ENCODE peak calls at places on chromosomes 3 and 15, in seven cellular contexts. B is Peyer's patch, T is GM12878, P is stomach, I is endothelial cell of umbilical vein, X is H54, A is IMR-90. H is an unnamed sample.

GRCh38 chr15:76334438-76335004 is 2.1 kb upstream of the ISL2 start:
- DNase-seq in B (no peak), T (no peak), P (no peak), I (no peak), X (no peak), A (no peak), H (no peak)

GRCh38 chr3:11769704-11770103 is 77.0 kb downstream of the TAMM41 start:
- DNase-seq in B (no peak), T (no peak), P (no peak), I (no peak), X (no peak), A (no peak), H (no peak)

GRCh38 chr3:158471639-158472294 is 99.2 kb upstream of the MLF1 start:
- DNase-seq in B (no peak), T (no peak), P (no peak), I (peak; percentile 94), X (peak; percentile 3), A (peak; percentile 97), H (no peak)

GRCh38 chr3:73580343-73580742 is 44.4 kb downstream of the PDZRN3 start:
- DNase-seq in B (no peak), T (no peak), P (no peak), I (no peak), X (no peak), A (peak; percentile 100), H (no peak)

GRCh38 chr3:123094914-123095313 is 28.1 kb downstream of the PDIA5 start:
- DNase-seq in B (no peak), T (no peak), P (no peak), I (no peak), X (no peak), A (no peak), H (no peak)

GRCh38 chr3:11410564-11410963 is 138.4 kb downstream of the ATG7 start:
- DNase-seq in B (no peak), T (no peak), P (no peak), I (peak; percentile 68), X (no peak), A (no peak), H (no peak)

GRCh38 chr3:179715582-179715981 is 62.7 kb downstream of the USP13 start:
- DNase-seq in B (no peak), T (no peak), P (no peak), I (no peak), X (no peak), A (peak; percentile 30), H (no peak)

GRCh38 chr3:168220609-168221008 is 124.9 kb upstream of the GOLIM4 start:
- DNase-seq in B (no peak), T (no peak), P (no peak), I (no peak), X (no peak), A (no peak), H (no peak)

GRCh38 chr3:170467007-170467406 is 48.3 kb downstream of the CLDN11 start:
- DNase-seq in B (no peak), T (no peak), P (no peak), I (no peak), X (no peak), A (no peak), H (no peak)

GRCh38 chr15:71743861-71744382 is 66.4 kb upstream of the NR2E3 start:
- DNase-seq in B (peak; percentile 45), T (no peak), P (peak; percentile 73), I (peak; percentile 53), X (no peak), A (peak; percentile 69), H (peak; percentile 32)

GRCh38 chr3:58063424-58063823 is 55.2 kb downstream of the FLNB start:
- DNase-seq in B (peak; percentile 27), T (no peak), P (peak; percentile 38), I (no peak), X (no peak), A (peak; percentile 86), H (peak; percentile 52)

GRCh38 chr3:48897401-48898376 is 993 bp downstream of the SLC25A20 start:
- DNase-seq in B (no peak), T (no peak), P (no peak), I (no peak), X (no peak), A (no peak), H (peak; percentile 37)

GRCh38 chr3:2765002-2765579 is 345.1 kb downstream of the IL5RA start:
- DNase-seq in B (no peak), T (no peak), P (no peak), I (no peak), X (no peak), A (no peak), H (no peak)

GRCh38 chr3:132804498-132804897 is 82.3 kb upstream of the NPHP3 start:
- DNase-seq in B (no peak), T (no peak), P (no peak), I (no peak), X (no peak), A (no peak), H (no peak)

GRCh38 chr15:80568298-80568697 is 126.8 kb upstream of the ABHD17C start:
- DNase-seq in B (no peak), T (no peak), P (no peak), I (no peak), X (no peak), A (peak; percentile 48), H (no peak)

GRCh38 chr3:31343075-31343474 is 189.7 kb upstream of the STT3B start:
- DNase-seq in B (no peak), T (no peak), P (no peak), I (no peak), X (no peak), A (no peak), H (no peak)

GRCh38 chr3:149967067-149967685 is 3.5 kb downstream of the PFN2 start:
- DNase-seq in B (no peak), T (no peak), P (no peak), I (peak; percentile 54), X (no peak), A (peak; percentile 69), H (peak; percentile 69)

GRCh38 chr15:99564221-99565030 is 1.4 kb upstream of the MEF2A start:
- DNase-seq in B (peak; percentile 20), T (peak; percentile 50), P (no peak), I (peak; percentile 44), X (no peak), A (peak; percentile 13), H (peak; percentile 37)

GRCh38 chr15:75201609-75202250 is at the start of gene C15orf39:
- DNase-seq in B (peak; percentile 68), T (no peak), P (peak; percentile 76), I (peak; percentile 76), X (peak; percentile 62), A (peak; percentile 52), H (peak; percentile 93)
- TF ChIP-seq POLR2A in B (peak; percentile 96), T (peak; percentile 84), P (peak; percentile 88), I (peak; percentile 95), X (peak; percentile 95), A (peak; percentile 92), H (peak; percentile 80)

GRCh38 chr3:111071257-111072015 is at the start of gene NECTIN3:
- DNase-seq in B (peak; percentile 67), T (no peak), P (peak; percentile 95), I (peak; percentile 98), X (peak; percentile 77), A (peak; percentile 99), H (peak; percentile 74)
- TF ChIP-seq POLR2A in B (peak; percentile 73), T (no peak), P (no peak), I (peak; percentile 54), X (peak; percentile 90), A (peak; percentile 72), H (no peak)

DNA sequence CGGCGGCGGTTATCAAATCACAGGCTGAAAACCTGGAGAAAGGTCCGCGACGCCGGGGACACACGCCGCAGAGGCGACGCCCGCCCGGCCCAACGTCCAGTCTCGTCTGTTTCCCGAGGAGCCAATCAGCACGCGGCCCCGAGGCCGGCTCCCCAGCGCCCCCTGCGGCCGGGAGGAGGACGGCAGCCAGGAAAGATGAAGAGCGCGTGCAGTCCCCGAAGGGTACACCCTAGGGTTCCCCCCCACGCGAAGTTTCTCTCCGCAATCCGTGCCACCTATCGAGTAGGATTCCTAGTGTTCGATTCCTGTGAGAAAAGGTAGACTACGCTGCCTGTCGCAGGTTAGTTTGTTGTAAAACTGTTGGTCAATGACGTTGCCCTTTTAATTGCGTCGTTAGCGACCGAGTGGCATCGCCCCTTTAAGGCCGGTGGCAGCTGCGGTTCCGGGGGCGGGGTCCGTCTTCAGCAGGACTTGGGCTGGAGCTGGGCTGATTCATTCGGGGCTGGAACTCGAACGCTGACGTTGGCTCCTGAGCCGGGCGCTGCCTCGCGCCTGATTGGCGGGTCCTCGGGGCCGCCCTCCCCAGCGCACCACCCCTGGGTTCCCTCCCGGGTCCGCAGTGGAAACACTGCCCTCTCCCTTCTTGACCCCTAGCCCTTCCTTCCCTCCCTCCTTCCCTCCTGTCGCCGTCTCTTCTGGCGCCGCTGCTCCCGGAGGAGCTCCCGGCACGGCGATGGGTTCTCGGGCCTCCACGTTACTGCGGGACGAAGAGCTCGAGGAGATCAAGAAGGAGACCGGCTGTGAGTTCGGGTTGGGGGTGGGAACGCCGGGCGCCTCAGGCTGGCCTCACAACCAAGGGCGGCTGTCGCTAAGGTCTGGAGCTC is at the start of the genes CHP1 and EXD1:
- DNase-seq in B (peak; percentile 96), T (peak; percentile 87), P (peak; percentile 98), I (peak; percentile 98), X (peak; percentile 96), A (peak; percentile 97), H (peak; percentile 98)
- TF ChIP-seq POLR2A in B (peak; percentile 95), T (peak; percentile 94), P (peak; percentile 71), I (peak; percentile 67), X (peak; percentile 70), A (peak; percentile 74), H (peak; percentile 78)

GRCh38 chr3:128075516-128076464 is 23.6 kb downstream of the SEC61A1 start:
- DNase-seq in B (peak; percentile 74), T (no peak), P (peak; percentile 93), I (peak; percentile 94), X (no peak), A (peak; percentile 79), H (peak; percentile 92)

GRCh38 chr3:128076465-128076782 is 24.2 kb downstream of the SEC61A1 start:
- DNase-seq in B (no peak), T (no peak), P (no peak), I (peak; percentile 17), X (no peak), A (no peak), H (peak; percentile 90)

GRCh38 chr3:128078875-128079274 is 26.6 kb downstream of the SEC61A1 start:
- DNase-seq in B (no peak), T (no peak), P (no peak), I (no peak), X (no peak), A (no peak), H (no peak)

GRCh38 chr3:128074851-128075515 is 22.7 kb downstream of the SEC61A1 start:
- DNase-seq in B (no peak), T (no peak), P (no peak), I (no peak), X (no peak), A (no peak), H (no peak)

DNA sequence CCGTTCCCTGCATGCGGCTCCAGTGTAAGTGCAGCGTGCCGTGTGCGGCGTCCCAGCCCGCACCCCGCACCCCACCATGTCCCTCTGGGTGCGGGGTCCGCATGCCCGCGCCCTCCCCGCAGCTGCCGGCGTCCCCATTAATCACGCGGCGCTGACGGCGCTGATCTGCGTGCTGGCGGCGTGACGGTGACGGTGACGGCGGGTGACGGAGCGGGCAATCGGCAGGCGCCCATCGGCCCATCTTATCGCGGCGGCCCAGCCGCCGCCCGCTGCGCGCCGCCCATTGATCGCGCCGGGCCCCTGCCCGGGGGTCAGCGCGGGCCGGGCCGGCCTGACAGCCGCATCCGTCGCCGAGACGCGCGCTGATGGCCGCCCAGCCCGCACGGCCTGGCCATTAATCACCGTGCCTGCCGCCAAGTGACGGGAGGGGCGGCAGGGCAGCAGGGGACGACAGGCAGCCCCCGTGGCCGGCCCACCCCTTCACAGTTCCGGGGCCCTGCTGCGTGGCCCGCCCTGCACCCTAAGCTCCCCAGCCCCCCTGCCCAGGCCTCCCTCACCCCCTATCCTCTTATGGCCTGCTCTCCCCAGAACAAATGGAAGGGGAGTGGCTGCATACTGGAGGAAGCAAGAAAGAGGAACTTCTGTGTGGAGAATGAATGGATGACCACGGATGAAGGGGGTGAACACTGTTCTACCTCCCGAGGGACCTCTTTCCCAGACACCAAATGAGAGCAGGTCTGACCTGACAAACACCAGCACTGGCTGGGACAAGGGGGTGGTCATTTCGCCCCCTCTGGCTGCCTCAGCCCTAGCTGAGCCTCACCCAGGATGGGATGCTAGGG is 24.8 kb downstream of the SEC61A1 start:
- DNase-seq in B (no peak), T (no peak), P (peak; percentile 49), I (peak; percentile 33), X (no peak), A (no peak), H (peak; percentile 97)
- TF ChIP-seq POLR2A in B (no peak), T (no peak), P (no peak), I (peak; percentile 37), X (no peak), A (no peak), H (peak; percentile 85)

H was measured in erythroblast.